ENCODE peak calls at places on chromosomes 4 and X, in ten cellular contexts. A is RCC 7860; V is SIG-M5; G is activated T-cell treated with anti-CD3 and anti-CD28 coated beads for 1 hour; U is PC-3; X is activated CD4-positive, alpha-beta T cell treated with anti-CD3 and anti-CD28 coated beads, Interleukin-2, amount 50 U/mL, for 1 hour; H is HAP-1; Q is memory B cell; M is tibial nerve; Y is RWPE1. D is an unnamed sample.

GRCh38 chr4:70734168-70734954 is 12.6 kb downstream of the RUFY3 start:
- DNase-seq in A (peak), V (peak), G (no peak), U (peak), X (no peak), H (peak), Q (peak), M (no peak), Y (no peak), D (peak)

GRCh38 chrX:37834937-37835336 is 12.4 kb downstream of the DYNLT3 start:
- DNase-seq in A (no peak), V (no peak), G (no peak), U (peak), X (no peak), H (no peak), Q (no peak), M (no peak), Y (peak), D (no peak)

GRCh38 chr4:186168750-186169149 is 22.6 kb upstream of the CYP4V2 start:
- DNase-seq in A (no peak), V (no peak), G (no peak), U (no peak), X (no peak), H (no peak), Q (no peak), M (no peak), Y (no peak), D (no peak)

GRCh38 chrX:39195156-39195555 is 393.9 kb downstream of the MID1IP1 start:
- DNase-seq in A (no peak), V (no peak), G (no peak), U (no peak), X (no peak), H (no peak), Q (no peak), M (no peak), Y (no peak), D (no peak)

GRCh38 chr4:81260443-81261102 is 45.6 kb upstream of the PRKG2 start:
- DNase-seq in A (no peak), V (no peak), G (no peak), U (peak), X (no peak), H (no peak), Q (no peak), M (no peak), Y (no peak), D (no peak)

GRCh38 chr4:88159137-88159725 is 792 bp upstream of the ABCG2 start:
- DNase-seq in A (no peak), V (no peak), G (no peak), U (no peak), X (no peak), H (no peak), Q (no peak), M (no peak), Y (no peak), D (no peak)

GRCh38 chr4:8461086-8461485 is 20.5 kb downstream of the TRMT44 start:
- DNase-seq in A (no peak), V (no peak), G (no peak), U (no peak), X (no peak), H (no peak), Q (no peak), M (no peak), Y (no peak), D (no peak)

GRCh38 chr4:101970555-101970954 is 180.0 kb downstream of the BANK1 start:
- DNase-seq in A (no peak), V (no peak), G (no peak), U (no peak), X (no peak), H (no peak), Q (no peak), M (no peak), Y (no peak), D (no peak)

GRCh38 chrX:129193357-129193756 is 329.9 kb downstream of the SMARCA1 start:
- DNase-seq in A (no peak), V (no peak), G (no peak), U (peak), X (no peak), H (no peak), Q (no peak), M (peak), Y (peak), D (no peak)

GRCh38 chr4:5815641-5816040 is 77.2 kb downstream of the CRMP1 start:
- DNase-seq in A (no peak), V (no peak), G (no peak), U (no peak), X (no peak), H (no peak), Q (no peak), M (no peak), Y (no peak), D (no peak)

GRCh38 chrX:102712967-102713677 is 874 bp downstream of the GPRASP2 start:
- DNase-seq in A (no peak), V (no peak), G (no peak), U (peak), X (no peak), H (peak), Q (no peak), M (peak), Y (peak), D (no peak)

GRCh38 chr4:125387770-125388169 is 73.0 kb downstream of the FAT4 start:
- DNase-seq in A (no peak), V (no peak), G (no peak), U (no peak), X (no peak), H (no peak), Q (no peak), M (no peak), Y (no peak), D (no peak)

GRCh38 chrX:149060921-149061320 is 444.2 kb downstream of the IDS start:
- DNase-seq in A (no peak), V (no peak), G (no peak), U (no peak), X (no peak), H (no peak), Q (no peak), M (no peak), Y (no peak), D (no peak)

GRCh38 chr4:15805583-15806517 is 27.7 kb downstream of the CD38 start:
- DNase-seq in A (peak), V (no peak), G (no peak), U (peak), X (peak), H (peak), Q (peak), M (no peak), Y (peak), D (peak)

GRCh38 chr4:41379230-41379629 is 122.5 kb downstream of the UCHL1 start:
- DNase-seq in A (no peak), V (no peak), G (no peak), U (no peak), X (no peak), H (no peak), Q (no peak), M (no peak), Y (no peak), D (no peak)